ENCODE peak calls at places on chromosomes 3 and 15, in eight cellular contexts. Q is HEK293T, A is AG04449, B is cardiac muscle cell, U is amygdala, I is HTR-8/SVneo, Z is HepG2, X is NCI-H1092 treated with DMSO at 0.1 percent for 48 hours. N is an unnamed sample.

GRCh38 chr3:98691897-98692296 is 71.2 kb upstream of the ST3GAL6 start:
- DNase-seq in U (no peak), Z (no peak), I (no peak), A (no peak), Q (no peak), B (peak), X (no peak), N (peak)

GRCh38 chr15:80231371-80231770 is 20.6 kb downstream of the CTXND1 start:
- DNase-seq in U (no peak), X (no peak), B (no peak), A (no peak), Q (no peak), I (no peak), Z (no peak), N (no peak)

GRCh38 chr3:151210676-151211381 is 7.8 kb upstream of the GPR171 start:
- DNase-seq in B (peak), X (peak), I (no peak), Z (peak), A (no peak), U (no peak), Q (no peak), N (no peak)

GRCh38 chr15:34853001-34853758 is 57.8 kb upstream of the ACTC1 start:
- DNase-seq in U (no peak), I (no peak), Q (no peak), X (no peak), B (peak), Z (no peak), A (no peak), N (no peak)

GRCh38 chr3:117892431-117892841 is 1142.2 kb downstream of the IGSF11 start:
- DNase-seq in Z (no peak), X (no peak), U (no peak), B (no peak), I (no peak), Q (no peak), A (no peak), N (peak)

GRCh38 chr15:68769702-68770101 is 51.0 kb downstream of the ANP32A start:
- DNase-seq in Z (no peak), Q (no peak), U (no peak), I (no peak), B (no peak), A (no peak), X (no peak), N (no peak)

GRCh38 chr3:97131476-97131875 is 317.1 kb downstream of the EPHA6 start:
- DNase-seq in A (no peak), Z (no peak), I (peak), U (no peak), X (no peak), Q (no peak), B (no peak), N (no peak)

GRCh38 chr15:29670945-29671307 is 151.3 kb downstream of the TJP1 start:
- DNase-seq in A (no peak), X (no peak), Q (no peak), U (no peak), Z (peak), B (peak), I (peak), N (peak)

GRCh38 chr3:122146466-122146865 is 37.0 kb upstream of the CASR start:
- DNase-seq in Z (no peak), B (no peak), I (no peak), Q (no peak), U (no peak), X (no peak), A (no peak), N (peak)

GRCh38 chr3:141243295-141243707 is 11.7 kb downstream of the PXYLP1 start:
- DNase-seq in Q (peak), Z (no peak), U (peak), X (no peak), A (no peak), B (peak), I (peak), N (peak)

GRCh38 chr3:17132286-17133115 is 247.7 kb downstream of the PLCL2 start:
- DNase-seq in I (no peak), A (no peak), B (no peak), U (no peak), X (no peak), Q (no peak), Z (no peak), N (no peak)

GRCh38 chr3:144028798-144029411 is 57.3 kb downstream of the DIPK2A start:
- DNase-seq in I (no peak), B (no peak), X (no peak), Z (no peak), U (no peak), Q (no peak), A (no peak), N (no peak)

GRCh38 chr3:4826237-4827100 is 152.8 kb upstream of the BHLHE40 start:
- DNase-seq in Q (no peak), A (no peak), X (peak), B (no peak), I (no peak), U (peak), Z (no peak), N (no peak)

GRCh38 chr3:52364322-52364721 is 48.2 kb downstream of the DNAH1 start:
- DNase-seq in B (no peak), Z (no peak), Q (no peak), X (no peak), U (no peak), A (no peak), I (no peak), N (no peak)

GRCh38 chr15:74382004-74382816 is 14.8 kb upstream of the CYP11A1 start:
- DNase-seq in U (peak), Q (peak), A (no peak), I (peak), B (peak), X (peak), Z (peak), N (peak)

GRCh38 chr3:159732172-159733111 is 256.2 kb upstream of the IL12A start:
- DNase-seq in Z (no peak), U (no peak), I (no peak), X (no peak), Q (peak), B (peak), A (peak), N (peak)